ENCODE peak calls at places on chromosomes 12 and 14, in four cellular contexts. G, N, T and H are unnamed samples. For H3K27me3, the result is how much of the 10 kb centered on the place peaks cover.

GRCh38 chr12:31492599-31493196 is 98.2 kb downstream of the DENND5B start:
- DNase-seq in T (no peak), G (no peak), N (no peak), H (no peak)

GRCh38 chr12:23945249-23945648 is 4.2 kb downstream of the SOX5 start:
- DNase-seq in T (no peak), N (no peak), G (no peak), H (no peak)

GRCh38 chr14:55780156-55780946 is 200.3 kb downstream of the KTN1 start:
- DNase-seq in G (no peak), T (peak), N (no peak), H (no peak)

GRCh38 chr12:16012086-16012485 is 101.0 kb downstream of the DERA start:
- DNase-seq in G (no peak), T (peak), N (no peak), H (no peak)

GRCh38 chr14:101480022-101480746 is 81.1 kb upstream of the DIO3 start:
- DNase-seq in G (no peak), N (no peak), T (no peak), H (no peak)

GRCh38 chr14:104935026-104935650 is 10.5 kb downstream of the PLD4 start:
- DNase-seq in G (no peak), N (no peak), T (no peak), H (no peak)

GRCh38 chr12:5318874-5319273 is 113.0 kb upstream of the NTF3 start:
- DNase-seq in N (no peak), G (no peak), T (peak), H (no peak)

GRCh38 chr14:101948666-101949205 is 15.6 kb upstream of the DYNC1H1 start:
- DNase-seq in T (peak), G (no peak), N (no peak), H (no peak)

GRCh38 chr12:5348057-5348456 is 83.9 kb upstream of the NTF3 start:
- DNase-seq in N (no peak), G (no peak), T (no peak), H (no peak)

GRCh38 chr12:28145211-28145610 is 45.0 kb upstream of the CCDC91 start:
- DNase-seq in T (no peak), N (no peak), G (no peak), H (no peak)

GRCh38 chr14:54172562-54172961 is 215.9 kb upstream of the BMP4 start:
- DNase-seq in G (no peak), T (no peak), N (no peak), H (no peak)

DNA sequence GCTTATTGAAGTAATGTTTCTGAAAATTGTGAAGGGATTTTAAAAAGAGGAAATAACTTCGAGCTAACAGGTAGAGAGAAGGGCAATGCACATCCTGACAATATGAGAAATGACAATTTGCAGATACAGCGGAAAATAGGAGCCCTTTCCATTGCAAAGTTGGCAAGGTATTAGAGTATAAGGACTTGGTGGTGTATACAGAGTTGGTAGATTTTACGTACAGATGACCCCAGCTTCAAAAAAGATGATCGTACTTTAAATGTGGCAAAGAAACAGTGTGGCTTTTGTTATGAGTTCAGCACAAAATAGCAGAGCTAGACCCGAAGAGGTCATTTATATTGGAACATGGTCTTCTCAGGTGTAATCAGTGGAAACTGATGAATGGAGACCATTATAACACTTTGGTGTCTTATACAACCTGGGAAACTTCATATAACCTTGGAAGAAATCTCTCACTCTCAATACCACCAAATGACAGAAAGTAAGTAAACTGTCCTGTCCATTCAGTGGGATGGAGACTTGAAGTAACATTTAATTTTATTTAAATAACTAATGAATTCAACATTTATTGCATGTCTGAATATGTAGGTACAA is 2.3 kb downstream of the CLEC2B start:
- DNase-seq in T (peak), N (no peak), G (no peak), H (no peak)
- H3K27me3 ChIP-seq in T (under half), N (under half), G (under half), H (under half)

GRCh38 chr14:49969961-49970360 is 77.1 kb downstream of the ARF6 start:
- DNase-seq in T (no peak), G (no peak), N (no peak), H (no peak)

GRCh38 chr14:49971156-49972141 is 78.6 kb downstream of the ARF6 start:
- DNase-seq in N (peak), G (peak), T (no peak), H (no peak)

GRCh38 chr14:49970474-49971147 is 77.7 kb downstream of the ARF6 start:
- DNase-seq in N (no peak), G (no peak), T (peak), H (no peak)

GRCh38 chr14:49972840-49973239 is 80.0 kb downstream of the ARF6 start:
- DNase-seq in T (peak), N (peak), G (peak), H (no peak)

GRCh38 chr14:49972199-49972671 is 79.4 kb downstream of the ARF6 start:
- DNase-seq in T (peak), N (no peak), G (no peak), H (no peak)
- H3K27ac ChIP-seq in T (peak), N (peak), G (peak), H (no peak)

GRCh38 chr12:48822711-48823110 is 4.4 kb downstream of the CACNB3 start:
- DNase-seq in N (no peak), T (no peak), G (no peak), H (no peak)

GRCh38 chr12:48820406-48820805 is 2.1 kb downstream of the CACNB3 start:
- DNase-seq in T (no peak), G (no peak), N (no peak), H (no peak)

GRCh38 chr12:48823281-48823680 is 5.0 kb downstream of the CACNB3 start:
- DNase-seq in N (no peak), T (no peak), G (no peak), H (no peak)

GRCh38 chr12:48824112-48824511 is 5.8 kb downstream of the CACNB3 start:
- DNase-seq in N (no peak), G (no peak), T (no peak), H (no peak)

GRCh38 chr12:48822139-48822538 is 3.8 kb downstream of the CACNB3 start:
- DNase-seq in N (no peak), T (no peak), G (no peak), H (no peak)
- H3K27me3 ChIP-seq in N (under half), T (under half), G (under half), H (under half)

GRCh38 chr12:119200601-119201000 is 21.9 kb downstream of the HSPB8 start:
- DNase-seq in G (no peak), T (no peak), N (no peak), H (no peak)

GRCh38 chr12:119198440-119198839 is 19.7 kb downstream of the HSPB8 start:
- DNase-seq in T (no peak), N (no peak), G (no peak), H (no peak)

GRCh38 chr12:119195256-119195655 is 16.5 kb downstream of the HSPB8 start:
- DNase-seq in N (no peak), G (no peak), T (no peak), H (no peak)
- H3K27ac ChIP-seq in N (no peak), G (no peak), T (no peak), H (no peak)

DNA sequence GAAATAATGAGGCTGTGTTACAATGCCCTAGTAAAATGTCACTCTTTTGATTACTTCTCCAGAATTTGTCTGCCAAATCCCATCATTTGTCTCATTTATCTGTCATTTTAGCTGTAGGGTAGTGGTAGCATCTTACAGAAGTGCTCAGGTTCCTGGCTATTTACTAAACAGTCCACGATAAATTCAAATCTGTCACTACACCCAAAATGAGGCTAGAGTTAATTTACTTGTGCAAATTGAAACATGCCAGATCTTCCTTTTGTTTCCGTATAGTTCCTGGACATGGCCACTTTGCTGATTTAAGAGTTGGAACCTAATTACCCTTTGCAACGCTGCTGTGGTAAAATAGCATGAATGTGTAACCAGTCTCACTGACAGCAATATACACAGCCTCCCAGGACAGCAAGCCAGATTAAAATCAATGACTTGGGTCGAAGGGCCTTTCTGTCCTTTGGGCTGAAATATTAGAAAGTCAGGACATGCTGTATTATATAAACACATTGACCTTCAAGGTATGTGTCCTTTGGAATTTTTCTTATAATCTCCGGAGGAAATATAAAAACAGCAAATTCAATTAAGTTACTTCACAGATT is 485.4 kb downstream of the MDGA2 start:
- DNase-seq in T (no peak), G (no peak), N (no peak), H (no peak)
- H3K27me3 ChIP-seq in T (under half), G (under half), N (under half), H (under half)

GRCh38 chr14:63966407-63966806 is 113.6 kb downstream of the SYNE2 start:
- DNase-seq in T (no peak), G (no peak), N (no peak), H (no peak)
- H3K27ac ChIP-seq in T (no peak), G (no peak), N (no peak), H (no peak)